ENCODE peak calls at places on chromosomes 4 and X, in five cellular contexts. T is astrocyte, D is H9, V is GM23338, M is Karpas-422. B is an unnamed sample.

GRCh38 chr4:4845027-4845426 is 14.4 kb upstream of the MSX1 start:
- DNase-seq in D (no peak), M (no peak), T (no peak), V (no peak), B (no peak)

GRCh38 chr4:151540728-151541437 is 131.9 kb downstream of the FHIP1A start:
- DNase-seq in T (peak; percentile 96), M (no peak), D (no peak), V (no peak), B (peak; percentile 76)

GRCh38 chrX:82748901-82749505 is 759.1 kb upstream of the POU3F4 start:
- DNase-seq in M (no peak), T (peak; percentile 11), D (no peak), V (peak; percentile 1), B (no peak)

GRCh38 chr4:75490155-75490554 is 24.0 kb downstream of the RCHY1 start:
- DNase-seq in D (no peak), V (peak; percentile 29), T (no peak), M (no peak), B (peak; percentile 23)

GRCh38 chrX:48695925-48696300 is 621 bp upstream of the SUV39H1 start:
- DNase-seq in V (no peak), M (no peak), T (no peak), D (no peak), B (no peak)

GRCh38 chrX:137118136-137118535 is 84.3 kb upstream of the GPR101 start:
- DNase-seq in M (no peak), V (no peak), T (no peak), D (no peak), B (no peak)

GRCh38 chr4:156962551-156962974 is 9.0 kb downstream of the PDGFC start:
- DNase-seq in V (no peak), M (no peak), T (peak; percentile 89), D (no peak), B (no peak)

GRCh38 chr4:150746156-150746555 is 164.2 kb downstream of the MAB21L2 start:
- DNase-seq in M (no peak), D (no peak), V (no peak), T (peak; percentile 77), B (peak; percentile 68)

GRCh38 chr4:47383829-47384427 is 79.6 kb downstream of the COMMD8 start:
- DNase-seq in T (peak; percentile 18), V (peak; percentile 62), D (no peak), M (peak; percentile 78), B (peak; percentile 28)

GRCh38 chr4:52822583-52823477 is 39.3 kb upstream of the RASL11B start:
- DNase-seq in M (no peak), D (no peak), T (peak; percentile 79), V (no peak), B (no peak)

GRCh38 chrX:133254666-133255065 is 36.5 kb upstream of the TFDP3 start:
- DNase-seq in D (no peak), V (no peak), T (peak; percentile 49), M (no peak), B (no peak)

GRCh38 chrX:41348551-41348950 is 14.6 kb downstream of the DDX3X start:
- DNase-seq in V (no peak), T (no peak), M (no peak), D (no peak), B (no peak)

GRCh38 chr4:154433543-154433942 is 58.1 kb downstream of the DCHS2 start:
- DNase-seq in V (no peak), T (no peak), D (no peak), M (no peak), B (no peak)

GRCh38 chrX:134544614-134545255 is 84.8 kb downstream of the HPRT1 start:
- DNase-seq in M (no peak), D (peak; percentile 36), V (peak; percentile 57), T (no peak), B (no peak)

GRCh38 chr4:80266902-80267380 is 477 bp downstream of the FGF5 start:
- DNase-seq in T (peak; percentile 50), M (no peak), V (peak; percentile 49), D (peak; percentile 68), B (peak; percentile 15)

GRCh38 chr4:141389649-141390048 is 169.0 kb downstream of the ZNF330 start:
- DNase-seq in M (no peak), T (peak; percentile 80), V (peak; percentile 34), D (no peak), B (peak; percentile 34)

GRCh38 chr4:137861682-137862081 is 329.4 kb upstream of the PCDH18 start:
- DNase-seq in M (peak; percentile 43), T (no peak), V (peak; percentile 25), D (no peak), B (peak; percentile 32)

GRCh38 chr4:56321246-56321645 is 66.0 kb downstream of the AASDH start:
- DNase-seq in T (peak; percentile 35), M (no peak), V (no peak), D (no peak), B (peak; percentile 36)

GRCh38 chrX:86023806-86024205 is 23.6 kb downstream of the CHM start:
- DNase-seq in D (no peak), M (no peak), V (no peak), T (no peak), B (no peak)

GRCh38 chr4:42710329-42710728 is 53.4 kb upstream of the ATP8A1 start:
- DNase-seq in M (no peak), D (no peak), V (no peak), T (no peak), B (no peak)

GRCh38 chrX:55486736-55487135 is 2.9 kb downstream of the USP51 start:
- DNase-seq in D (no peak), V (no peak), M (no peak), T (no peak), B (no peak)

GRCh38 chr4:54937501-54937900 is 187.9 kb downstream of the KDR start:
- DNase-seq in V (no peak), D (no peak), M (no peak), T (no peak), B (peak; percentile 81)

GRCh38 chr4:172631832-172632231 is 536.8 kb upstream of the GALNT7 start:
- DNase-seq in T (no peak), M (no peak), V (no peak), D (no peak), B (no peak)

GRCh38 chrX:47361538-47362511 is 8.6 kb upstream of the ZNF157 start:
- DNase-seq in V (peak; percentile 95), T (peak; percentile 97), D (peak; percentile 96), M (peak; percentile 95), B (peak; percentile 93)

GRCh38 chr4:1010522-1011021 is 854 bp upstream of the FGFRL1 start:
- DNase-seq in M (no peak), T (peak; percentile 58), V (peak; percentile 40), D (peak; percentile 62), B (peak; percentile 42)

GRCh38 chrX:152895724-152896420 is 2.0 kb upstream of the ZNF185 start:
- DNase-seq in V (no peak), M (no peak), T (no peak), D (no peak), B (peak; percentile 1)

GRCh38 chrX:119230850-119231249 is 5.2 kb upstream of the PGRMC1 start:
- DNase-seq in M (no peak), D (no peak), V (no peak), T (peak; percentile 12), B (no peak)

GRCh38 chrX:47093248-47093647 is 15.0 kb downstream of the RGN start:
- DNase-seq in D (no peak), V (peak; percentile 26), T (peak; percentile 1), M (peak; percentile 68), B (peak; percentile 26)

GRCh38 chr4:152965614-152966013 is 29.5 kb downstream of the FHDC1 start:
- DNase-seq in M (peak; percentile 53), D (no peak), V (no peak), T (no peak), B (no peak)

GRCh38 chr4:108901271-108901670 is 138.4 kb upstream of the ETNPPL start:
- DNase-seq in V (no peak), M (no peak), T (peak; percentile 25), D (no peak), B (no peak)
- H3K4me2 ChIP-seq in V (no peak overlapping the region), M (no peak overlapping the region), T (no peak overlapping the region), D (no peak overlapping the region), B (no peak overlapping the region)

GRCh38 chrX:13226214-13226613 is 93.6 kb downstream of the ATXN3L start:
- DNase-seq in M (no peak), T (no peak), D (no peak), V (no peak), B (no peak)

GRCh38 chrX:13220916-13221315 is 98.9 kb downstream of the ATXN3L start:
- DNase-seq in T (peak; percentile 94), D (no peak), V (no peak), M (no peak), B (peak; percentile 21)

GRCh38 chrX:13219990-13220764 is 99.7 kb downstream of the ATXN3L start:
- DNase-seq in M (peak; percentile 33), V (no peak), T (peak; percentile 43), D (no peak), B (no peak)

DNA sequence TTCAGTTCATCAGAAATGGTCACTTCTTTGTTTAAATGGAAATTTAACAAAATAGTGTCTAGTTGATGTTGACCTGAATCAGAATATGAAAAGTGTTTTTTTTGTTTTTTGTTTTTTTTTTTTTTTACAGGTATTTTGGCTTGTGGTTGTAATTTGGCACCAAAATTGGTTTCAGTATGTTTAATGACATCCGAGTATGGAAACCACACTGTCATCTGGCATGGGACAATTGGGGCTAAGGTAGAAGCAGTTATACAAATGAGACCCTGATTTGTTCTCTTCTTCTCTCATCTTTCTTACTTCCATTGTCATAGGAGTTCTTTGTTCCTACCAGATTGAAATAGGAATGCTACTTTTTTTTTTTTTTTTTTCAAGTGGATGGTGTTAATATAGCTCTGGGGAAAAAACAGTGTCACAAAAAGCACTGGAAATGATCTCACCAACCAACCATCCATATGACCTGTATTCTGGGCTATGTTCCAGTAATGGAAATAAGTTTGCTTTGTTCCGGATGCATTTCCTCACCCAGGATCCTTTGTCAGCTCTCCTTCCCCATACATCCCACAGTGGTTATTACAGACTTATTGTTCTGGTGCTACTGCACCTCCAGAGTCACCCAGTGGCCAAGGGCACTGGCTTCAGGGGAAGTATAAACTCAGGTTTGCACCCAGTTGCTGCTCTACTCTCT is 95.8 kb downstream of the ATXN3L start:
- DNase-seq in T (peak; percentile 92), D (no peak), V (no peak), M (peak; percentile 10), B (peak; percentile 91)
- H3K4me2 ChIP-seq in T (no peak overlapping the region), D (no peak overlapping the region), V (no peak overlapping the region), M (no peak overlapping the region), B (no peak overlapping the region)

DNA sequence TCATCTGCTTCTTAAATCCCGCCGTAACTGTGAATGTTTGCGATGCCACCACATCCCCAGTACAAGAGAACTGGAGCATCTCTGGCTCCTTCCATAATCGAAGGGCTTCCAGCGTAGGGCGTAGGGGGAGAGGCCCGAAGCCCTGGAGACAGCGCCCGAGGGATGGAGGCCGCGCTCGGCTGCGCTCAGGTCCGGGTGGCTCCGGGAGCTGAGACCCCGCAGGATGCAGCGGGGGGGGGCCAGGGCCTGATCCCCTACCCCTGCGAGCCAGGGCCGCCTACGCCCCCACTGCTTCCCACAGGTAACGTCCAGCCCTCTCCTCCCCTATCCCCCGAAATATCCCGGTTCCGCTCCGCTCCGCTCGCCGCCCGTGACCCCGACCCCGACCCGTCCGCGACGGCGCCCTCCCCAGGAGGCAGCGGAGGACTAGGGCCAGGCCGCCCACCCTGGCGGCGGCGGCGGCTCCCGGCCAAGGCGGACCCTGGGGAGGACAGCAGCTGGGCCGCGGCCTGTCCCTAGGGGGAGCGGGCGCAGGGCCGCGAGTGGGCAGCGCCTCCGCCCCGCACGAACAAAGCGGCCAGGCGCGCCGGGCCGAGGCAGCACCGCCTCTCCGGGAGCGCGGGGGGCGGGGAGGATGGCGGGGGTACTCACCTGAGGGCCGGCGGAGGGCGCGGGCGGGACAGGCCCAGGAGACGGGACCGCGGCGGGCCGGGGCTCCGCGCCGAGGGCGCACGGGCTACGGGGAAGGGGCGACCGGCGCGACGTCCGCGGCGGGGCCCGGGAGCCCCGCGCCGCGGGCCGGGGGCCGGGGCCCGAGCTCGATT is 720 bp downstream of the WDFY3 start:
- DNase-seq in M (no peak), T (no peak), V (peak; percentile 68), D (peak; percentile 55), B (peak; percentile 53)
- H3K4me2 ChIP-seq in M (no peak overlapping the region), T (peak overlapping the region; percentile 97), V (peak overlapping the region; percentile 87), D (peak overlapping the region; percentile 84), B (peak overlapping the region; percentile 78)

GRCh38 chrX:113726466-113726865 is 857.4 kb upstream of the HTR2C start:
- DNase-seq in V (no peak), M (no peak), T (no peak), D (no peak), B (no peak)
- H3K4me2 ChIP-seq in V (no peak overlapping the region), M (no peak overlapping the region), T (no peak overlapping the region), D (no peak overlapping the region), B (no peak overlapping the region)